ENCODE peak calls at places on chromosomes 5 and 9, in nine cellular contexts. J, M, U, W, G, Q, R, V and I are unnamed samples.

GRCh38 chr9:124818431-124819281 is 34.6 kb upstream of the WDR38 start:
- DNase-seq in J (no peak), M (peak), U (peak), W (no peak), G (peak), Q (no peak), R (peak), V (no peak), I (no peak)

GRCh38 chr9:124852829-124853531 is at the start of gene WDR38:
- DNase-seq in J (peak), M (peak), U (peak), W (peak), G (peak), Q (peak), R (peak), V (peak), I (no peak)

GRCh38 chr5:78792342-78793055 is 143.9 kb upstream of the LHFPL2 start:
- DNase-seq in J (no peak), M (no peak), U (no peak), W (no peak), G (no peak), Q (no peak), R (no peak), V (no peak), I (no peak)

GRCh38 chr9:2809692-2810423 is 34.0 kb downstream of the PUM3 start:
- DNase-seq in J (no peak), M (no peak), U (no peak), W (peak), G (no peak), Q (no peak), R (peak), V (no peak), I (no peak)

GRCh38 chr9:129413537-129414376 is 207.1 kb downstream of the C9orf50 start:
- DNase-seq in J (peak), M (peak), U (peak), W (peak), G (peak), Q (peak), R (peak), V (peak), I (peak)

GRCh38 chr9:33111621-33112020 is 35.1 kb upstream of the SMU1 start:
- DNase-seq in J (peak), M (no peak), U (peak), W (no peak), G (no peak), Q (no peak), R (no peak), V (no peak), I (no peak)

GRCh38 chr9:126423022-126423708 is 96.5 kb downstream of the MVB12B start:
- DNase-seq in J (peak), M (no peak), U (no peak), W (no peak), G (no peak), Q (no peak), R (no peak), V (no peak), I (no peak)

GRCh38 chr9:35933525-35934067 is 24.3 kb downstream of the SPAAR start:
- DNase-seq in J (no peak), M (no peak), U (no peak), W (no peak), G (no peak), Q (no peak), R (no peak), V (no peak), I (no peak)

GRCh38 chr5:87121315-87122170 is 146.1 kb upstream of the RASA1 start:
- DNase-seq in J (no peak), M (peak), U (peak), W (peak), G (peak), Q (no peak), R (peak), V (no peak), I (peak)

GRCh38 chr9:91951944-91952520 is 2.0 kb upstream of the ROR2 start:
- DNase-seq in J (no peak), M (no peak), U (no peak), W (peak), G (no peak), Q (no peak), R (no peak), V (no peak), I (no peak)

GRCh38 chr9:91948061-91948422 is 2.0 kb downstream of the ROR2 start:
- DNase-seq in J (no peak), M (no peak), U (no peak), W (peak), G (no peak), Q (no peak), R (no peak), V (no peak), I (no peak)

GRCh38 chr9:91949293-91949945 is 609 bp downstream of the ROR2 start:
- DNase-seq in J (no peak), M (no peak), U (no peak), W (peak), G (no peak), Q (peak), R (no peak), V (no peak), I (no peak)

GRCh38 chr9:91948423-91949292 is 1.4 kb downstream of the ROR2 start:
- DNase-seq in J (peak), M (peak), U (peak), W (peak), G (peak), Q (peak), R (peak), V (peak), I (no peak)

DNA sequence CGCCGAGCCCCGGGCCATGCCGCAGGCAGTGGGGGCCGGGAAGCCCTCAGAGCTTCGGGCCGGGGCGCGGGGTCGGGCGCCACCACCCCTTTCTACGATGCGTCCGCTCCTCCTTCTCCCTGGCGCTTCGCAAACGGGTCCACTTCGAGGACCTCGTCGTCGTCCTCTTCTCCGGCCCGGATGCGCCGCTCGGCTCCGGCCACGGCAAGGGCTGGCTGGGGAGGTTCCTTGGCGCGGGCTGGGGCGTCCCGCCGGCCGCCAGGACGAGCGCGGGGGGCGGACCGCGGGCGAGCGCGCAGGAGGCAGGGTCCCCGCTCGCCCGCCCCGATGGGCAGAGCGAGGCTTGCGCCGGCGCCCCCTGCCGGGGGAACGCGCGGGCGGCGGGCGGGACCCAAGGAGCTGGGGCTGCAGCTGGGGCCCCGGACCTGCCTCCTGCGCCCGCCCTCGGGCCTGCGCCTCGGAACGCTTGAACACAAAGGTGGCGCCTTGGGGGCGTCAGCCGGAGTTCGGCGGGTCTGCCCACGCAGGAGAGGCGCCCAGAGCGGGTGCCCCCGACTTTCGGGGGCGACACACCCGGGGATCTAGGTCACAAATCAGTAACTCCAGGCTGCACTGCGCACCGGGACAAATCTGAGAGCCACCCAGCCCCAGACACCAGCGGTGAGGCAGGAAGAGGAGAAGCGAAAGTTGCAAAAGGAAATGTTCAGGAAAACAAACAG is at the start of gene ROR2:
- DNase-seq in J (peak), M (peak), U (peak), W (peak), G (peak), Q (peak), R (no peak), V (peak), I (no peak)
- TF ChIP-seq CTCF in J (no peak), M (peak), U (no peak), W (peak), G (peak), Q (peak), R (peak), V (peak), I (peak)

DNA sequence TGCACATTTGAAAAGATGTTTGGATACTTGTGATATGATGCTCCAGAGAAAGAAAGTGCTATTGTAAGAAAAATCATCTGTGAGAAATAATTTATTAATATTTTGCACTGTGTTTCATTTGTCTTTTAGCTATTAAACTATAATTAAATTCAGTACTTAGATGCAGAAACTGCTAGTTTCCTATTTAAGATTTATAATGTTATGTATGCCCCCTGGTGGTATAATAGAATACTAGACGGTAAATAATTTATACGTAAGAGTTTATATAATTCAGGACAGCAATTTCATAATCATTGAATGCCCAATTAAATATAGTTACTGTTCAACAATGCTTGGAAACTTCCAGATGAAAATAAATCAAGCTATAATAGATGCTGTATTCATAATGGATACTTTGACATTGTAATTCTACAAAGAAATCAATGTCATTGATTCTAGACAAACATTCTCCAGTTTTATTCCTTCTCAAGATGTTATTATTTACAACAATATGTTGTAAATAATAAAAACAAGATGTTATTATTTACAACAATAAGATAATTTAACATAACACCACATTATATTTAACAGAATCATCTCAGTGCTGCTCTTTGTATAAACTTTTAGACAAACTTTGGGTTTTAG is 101.0 kb downstream of the TMEM232 start:
- DNase-seq in J (no peak), M (no peak), U (no peak), W (peak), G (no peak), Q (no peak), R (peak), V (no peak), I (no peak)
- TF ChIP-seq CTCF in J (no peak), M (peak), U (peak), W (peak), G (peak), Q (peak), R (peak), V (peak), I (no peak)

GRCh38 chr9:89564257-89564878 is 40.4 kb upstream of the GADD45G start:
- DNase-seq in J (peak), M (no peak), U (no peak), W (peak), G (no peak), Q (no peak), R (no peak), V (no peak), I (no peak)
- TF ChIP-seq CTCF in J (no peak), M (no peak), U (no peak), W (no peak), G (no peak), Q (peak), R (no peak), V (no peak), I (no peak)

GRCh38 chr5:149599375-149599774 is 18.1 kb downstream of the ARHGEF37 start:
- DNase-seq in J (no peak), M (no peak), U (no peak), W (no peak), G (no peak), Q (no peak), R (no peak), V (no peak), I (no peak)

GRCh38 chr5:149600932-149601331 is 19.6 kb downstream of the ARHGEF37 start:
- DNase-seq in J (no peak), M (no peak), U (no peak), W (no peak), G (no peak), Q (no peak), R (no peak), V (no peak), I (no peak)

GRCh38 chr5:149597618-149598017 is 16.3 kb downstream of the ARHGEF37 start:
- DNase-seq in J (no peak), M (no peak), U (no peak), W (no peak), G (no peak), Q (no peak), R (no peak), V (no peak), I (no peak)

GRCh38 chr5:149596712-149597111 is 15.4 kb downstream of the ARHGEF37 start:
- DNase-seq in J (no peak), M (no peak), U (no peak), W (no peak), G (no peak), Q (no peak), R (no peak), V (no peak), I (no peak)

GRCh38 chr5:149598966-149599365 is 17.7 kb downstream of the ARHGEF37 start:
- DNase-seq in J (no peak), M (no peak), U (no peak), W (no peak), G (no peak), Q (no peak), R (no peak), V (no peak), I (no peak)
- TF ChIP-seq CTCF in J (no peak), M (no peak), U (no peak), W (no peak), G (no peak), Q (no peak), R (peak), V (no peak), I (no peak)

GRCh38 chr9:36961568-36962360 is 72.3 kb downstream of the PAX5 start:
- DNase-seq in J (peak), M (no peak), U (no peak), W (peak), G (peak), Q (no peak), R (no peak), V (no peak), I (peak)
- TF ChIP-seq CTCF in J (no peak), M (no peak), U (no peak), W (no peak), G (no peak), Q (no peak), R (no peak), V (no peak), I (no peak)

GRCh38 chr9:115597330-115597729 is 479.4 kb upstream of the TNC start:
- DNase-seq in J (no peak), M (no peak), U (no peak), W (peak), G (no peak), Q (no peak), R (no peak), V (no peak), I (no peak)

GRCh38 chr9:115594551-115594950 is 476.6 kb upstream of the TNC start:
- DNase-seq in J (no peak), M (no peak), U (no peak), W (peak), G (no peak), Q (no peak), R (no peak), V (no peak), I (no peak)

GRCh38 chr9:115596743-115597080 is 478.8 kb upstream of the TNC start:
- DNase-seq in J (no peak), M (no peak), U (no peak), W (no peak), G (no peak), Q (no peak), R (no peak), V (no peak), I (no peak)

GRCh38 chr9:115593587-115594091 is 475.7 kb upstream of the TNC start:
- DNase-seq in J (no peak), M (no peak), U (no peak), W (peak), G (no peak), Q (peak), R (peak), V (no peak), I (no peak)

GRCh38 chr9:115595951-115596742 is 478.2 kb upstream of the TNC start:
- DNase-seq in J (no peak), M (no peak), U (no peak), W (peak), G (no peak), Q (no peak), R (peak), V (no peak), I (no peak)
- TF ChIP-seq CTCF in J (no peak), M (no peak), U (no peak), W (no peak), G (no peak), Q (no peak), R (no peak), V (no peak), I (no peak)

DNA sequence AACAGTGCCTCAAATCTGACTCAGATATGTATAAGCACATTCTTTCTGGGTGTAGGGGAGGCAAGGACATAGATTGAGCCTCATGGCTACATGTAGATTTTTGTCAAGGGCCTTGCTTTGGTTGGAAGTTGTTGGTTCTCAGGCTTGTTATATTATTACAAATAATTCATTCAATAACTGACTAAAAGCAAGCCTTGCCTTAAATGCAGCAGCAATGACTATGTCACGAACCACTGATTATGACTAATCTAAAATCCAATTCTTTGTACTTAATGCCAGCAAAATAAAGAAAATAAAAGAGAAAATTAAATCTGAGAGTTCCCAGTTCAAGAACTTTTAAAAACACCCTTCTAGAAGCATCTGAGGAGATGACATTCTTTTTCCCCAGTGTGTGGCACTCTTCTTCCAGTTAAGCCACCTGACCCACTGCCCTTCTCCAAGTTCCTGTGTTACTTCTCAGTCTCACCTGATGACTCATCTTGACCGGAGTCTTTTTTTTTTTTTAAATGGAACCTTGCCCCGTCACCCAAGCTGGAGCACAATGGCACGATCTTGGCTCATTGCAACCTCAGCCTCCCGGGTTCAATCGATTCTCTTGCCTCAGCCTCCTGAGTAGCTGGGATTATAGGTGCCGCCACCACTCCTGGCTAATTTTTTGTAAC is 223.9 kb upstream of the DAB2 start:
- DNase-seq in J (no peak), M (no peak), U (no peak), W (no peak), G (peak), Q (no peak), R (no peak), V (no peak), I (no peak)
- TF ChIP-seq CTCF in J (no peak), M (no peak), U (no peak), W (no peak), G (no peak), Q (no peak), R (no peak), V (no peak), I (no peak)